ENCODE peak calls at places on chromosome 1, in ten cellular contexts. X is SK-N-SH, C is tibial nerve, E is tibial artery, M is fibroblast of lung, Z is uterus, D is WTC11, V is nephron progenitor cell, A is upper lobe of right lung, S is mesothelial cell of epicardium. O is an unnamed sample.

GRCh38 chr1:235670157-235670776 is 20.7 kb upstream of the GNG4 start:
- DNase-seq in C (no peak), V (no peak), Z (no peak), E (no peak), X (no peak), D (no peak), A (no peak), S (no peak), M (no peak), O (no peak)

GRCh38 chr1:30414086-30414850 is 309.1 kb downstream of the MATN1 start:
- DNase-seq in D (no peak), X (no peak), A (peak; percentile 31), V (no peak), M (no peak), S (peak; percentile 28), Z (peak; percentile 2), C (peak; percentile 2), E (peak; percentile 51), O (no peak)

GRCh38 chr1:30618335-30618747 is 105.0 kb downstream of the MATN1 start:
- DNase-seq in C (no peak), Z (no peak), V (no peak), X (no peak), E (peak; percentile 15), A (no peak), D (no peak), M (no peak), S (no peak), O (no peak)

GRCh38 chr1:27109103-27109822 is 45.7 kb downstream of the SLC9A1 start:
- DNase-seq in X (no peak), Z (no peak), S (no peak), E (no peak), M (no peak), A (peak; percentile 75), V (peak; percentile 35), C (no peak), D (peak; percentile 85), O (no peak)

GRCh38 chr1:227805606-227806197 is 9.8 kb upstream of the PRSS38 start:
- DNase-seq in X (no peak), E (no peak), M (peak; percentile 88), S (no peak), V (no peak), Z (peak; percentile 79), D (no peak), C (no peak), A (no peak), O (no peak)

GRCh38 chr1:78676347-78676982 is 26.8 kb downstream of the IFI44 start:
- DNase-seq in X (peak; percentile 28), V (peak; percentile 51), D (no peak), S (peak; percentile 44), Z (peak; percentile 70), E (no peak), A (no peak), C (peak; percentile 92), M (peak; percentile 86), O (no peak)

GRCh38 chr1:180580237-180580636 is 21.5 kb downstream of the OVAAL start:
- DNase-seq in S (no peak), X (peak; percentile 33), M (peak; percentile 41), V (peak; percentile 28), Z (no peak), D (no peak), C (no peak), E (no peak), A (no peak), O (no peak)

GRCh38 chr1:173332026-173332425 is 124.9 kb upstream of the TNFSF4 start:
- DNase-seq in D (no peak), M (peak; percentile 73), A (no peak), S (no peak), C (no peak), E (no peak), X (no peak), Z (no peak), V (no peak), O (no peak)

GRCh38 chr1:12019858-12020509 is 686 bp downstream of the MIIP start:
- DNase-seq in M (no peak), D (no peak), X (no peak), V (no peak), A (no peak), E (no peak), S (no peak), C (no peak), Z (no peak), O (no peak)

GRCh38 chr1:181905944-181906597 is 155.4 kb downstream of the ZNF648 start:
- DNase-seq in X (no peak), A (no peak), D (no peak), E (no peak), C (no peak), S (no peak), Z (no peak), M (no peak), V (no peak), O (no peak)

GRCh38 chr1:94866178-94866822 is 46.1 kb downstream of the SLC44A3 start:
- DNase-seq in S (no peak), X (no peak), D (no peak), Z (no peak), A (no peak), V (no peak), E (no peak), C (no peak), M (peak; percentile 80), O (no peak)

DNA sequence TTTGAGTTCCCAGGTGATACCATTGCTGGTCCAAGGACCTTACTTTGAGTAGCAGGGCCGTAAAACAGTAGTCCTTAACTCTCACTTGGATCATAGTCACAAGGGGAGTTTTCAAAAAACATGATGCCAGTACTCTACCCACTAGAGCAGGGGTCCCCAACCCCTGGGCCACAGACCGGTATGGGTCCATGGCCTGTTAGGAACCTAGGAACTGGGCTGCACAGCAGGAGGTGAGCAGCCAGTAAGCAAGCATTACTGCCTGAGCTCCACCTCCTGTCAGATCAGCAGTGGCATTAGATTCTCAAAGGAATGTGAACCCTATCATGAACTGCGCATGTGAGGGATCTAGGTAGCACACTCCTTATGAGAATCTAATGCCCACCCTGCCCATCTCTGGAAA is 39.7 kb upstream of the KCNQ4 start:
- DNase-seq in C (no peak), D (peak; percentile 15), X (no peak), Z (no peak), V (no peak), M (no peak), E (no peak), S (no peak), A (no peak), O (no peak)
- TF ChIP-seq CTCF in C (no peak), D (no peak), X (no peak), Z (no peak), V (no peak), M (no peak), E (no peak), S (no peak), A (no peak), O (no peak)

GRCh38 chr1:154697710-154698109 is 89.7 kb upstream of the ADAR start:
- DNase-seq in V (no peak), E (no peak), S (no peak), Z (no peak), X (no peak), M (no peak), A (no peak), C (no peak), D (no peak), O (no peak)

GRCh38 chr1:154696460-154696859 is 88.5 kb upstream of the ADAR start:
- DNase-seq in A (no peak), D (no peak), E (no peak), M (no peak), V (no peak), C (no peak), S (no peak), X (no peak), Z (no peak), O (no peak)

GRCh38 chr1:154694995-154695394 is 87.0 kb upstream of the ADAR start:
- DNase-seq in E (no peak), S (no peak), D (no peak), V (no peak), M (no peak), C (no peak), X (no peak), Z (no peak), A (no peak), O (no peak)

GRCh38 chr1:154698320-154699096 is 90.5 kb upstream of the ADAR start:
- DNase-seq in Z (no peak), A (no peak), D (no peak), V (no peak), X (no peak), M (no peak), C (no peak), E (no peak), S (no peak), O (no peak)

DNA sequence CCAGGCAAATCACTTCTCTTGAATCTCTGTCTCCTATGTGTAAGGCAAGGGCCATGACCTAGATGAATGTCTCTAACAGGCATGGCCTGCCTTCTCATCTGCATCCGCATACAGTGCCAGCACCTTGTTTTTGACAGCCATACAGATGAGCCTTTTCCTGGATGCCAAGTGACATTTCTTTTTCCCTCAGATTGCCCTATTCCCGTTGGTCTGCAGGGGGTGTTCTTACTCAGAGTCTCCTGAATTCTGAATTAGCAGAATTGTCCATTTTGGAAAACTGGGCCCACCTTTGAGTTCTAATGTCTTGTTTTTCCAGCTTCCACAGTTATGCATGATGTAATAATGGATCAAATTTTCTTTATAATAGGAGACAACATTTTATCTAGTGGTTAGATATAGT is 88.0 kb upstream of the ADAR start:
- DNase-seq in E (no peak), A (no peak), S (no peak), V (no peak), X (peak; percentile 38), D (no peak), Z (no peak), C (no peak), M (no peak), O (no peak)
- TF ChIP-seq CTCF in E (no peak), A (no peak), S (no peak), V (no peak), X (peak; percentile 32), D (no peak), Z (peak; percentile 49), C (no peak), M (peak; percentile 39), O (no peak)

DNA sequence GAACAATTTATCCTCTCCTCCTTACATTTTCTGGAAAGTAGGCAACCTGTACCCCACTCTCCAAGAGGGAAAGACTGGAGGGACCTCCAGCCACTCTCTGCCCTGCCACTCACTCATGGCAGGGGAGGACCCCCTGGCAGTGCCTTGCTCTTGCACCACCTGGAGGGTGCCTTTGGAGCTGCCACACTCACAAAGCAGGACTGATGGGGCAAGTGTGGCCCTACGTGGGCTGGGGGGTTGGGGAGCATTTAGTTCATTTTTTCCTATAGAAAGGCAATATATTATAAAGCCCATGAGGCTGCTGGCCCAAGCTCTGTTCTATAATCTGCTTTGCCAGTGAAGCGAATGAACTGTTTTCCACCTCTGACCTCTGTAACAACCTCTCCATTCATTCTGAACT is 50.3 kb downstream of the GPR161 start:
- DNase-seq in A (no peak), M (no peak), V (no peak), E (no peak), C (no peak), S (no peak), X (no peak), Z (no peak), D (no peak), O (no peak)
- TF ChIP-seq CTCF in A (no peak), M (no peak), V (no peak), E (no peak), C (no peak), S (no peak), X (no peak), Z (no peak), D (no peak), O (no peak)

DNA sequence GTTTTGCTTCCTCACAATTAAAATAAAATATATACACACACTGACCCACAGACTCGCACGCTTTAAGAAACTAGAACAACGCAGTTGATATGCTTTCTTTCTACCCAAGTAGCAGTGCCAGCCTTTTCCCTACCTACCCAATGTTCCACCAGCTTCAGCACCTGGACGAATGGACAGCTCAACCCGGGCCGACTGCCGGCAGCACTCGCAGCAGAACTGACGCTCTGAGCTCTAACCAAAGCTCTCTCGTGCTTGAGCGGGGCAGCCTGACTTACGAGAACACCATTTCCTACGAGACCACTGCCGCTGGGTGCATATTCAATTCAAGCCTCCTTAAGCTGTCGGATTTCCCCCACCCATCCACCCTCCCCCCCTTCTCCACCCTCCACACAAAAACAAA is 127.4 kb upstream of the DPYD start:
- DNase-seq in D (peak; percentile 89), E (peak; percentile 84), Z (peak; percentile 46), S (peak; percentile 90), A (peak; percentile 90), C (peak; percentile 76), M (peak; percentile 91), X (peak; percentile 59), V (peak; percentile 92), O (peak; percentile 22)
- TF ChIP-seq CTCF in D (no peak), E (no peak), Z (no peak), S (no peak), A (no peak), C (peak; percentile 6), M (peak; percentile 14), X (peak; percentile 8), V (no peak), O (no peak)